ENCODE peak calls at places on chromosomes 16 and 17, in eight cellular contexts. One of them, this sample, is unnamed.

GRCh38 chr17:35900693-35901487 is 20.7 kb upstream of the CCL5 start:
- DNase-seq in transverse colon: no peak
- DNase-seq in sigmoid colon: no peak
- DNase-seq in GM12878: no peak
- DNase-seq in K562: no peak
- DNase-seq in suprapubic skin: no peak
- DNase-seq in HepG2: no peak
- DNase-seq in stomach: no peak
- DNase-seq in this sample: no peak

GRCh38 chr17:15341385-15341849 is at the start of gene TEKT3:
- DNase-seq in transverse colon: peak
- DNase-seq in stomach: peak
- DNase-seq in sigmoid colon: peak
- DNase-seq in suprapubic skin: peak
- DNase-seq in K562: peak
- DNase-seq in GM12878: no peak
- DNase-seq in HepG2: no peak
- DNase-seq in this sample: peak

GRCh38 chr17:4319221-4319620 is 47.3 kb downstream of the UBE2G1 start:
- DNase-seq in stomach: no peak
- DNase-seq in K562: no peak
- DNase-seq in sigmoid colon: no peak
- DNase-seq in GM12878: no peak
- DNase-seq in HepG2: no peak
- DNase-seq in transverse colon: no peak
- DNase-seq in suprapubic skin: no peak
- DNase-seq in this sample: no peak

GRCh38 chr16:29745853-29746345 is at the start of gene C16orf54:
- DNase-seq in suprapubic skin: peak
- DNase-seq in K562: no peak
- DNase-seq in stomach: peak
- DNase-seq in transverse colon: peak
- DNase-seq in sigmoid colon: peak
- DNase-seq in GM12878: peak
- DNase-seq in HepG2: no peak
- DNase-seq in this sample: peak

GRCh38 chr17:77634710-77635109 is 323.8 kb upstream of the TNRC6C start:
- DNase-seq in HepG2: no peak
- DNase-seq in GM12878: peak
- DNase-seq in stomach: no peak
- DNase-seq in sigmoid colon: no peak
- DNase-seq in transverse colon: peak
- DNase-seq in suprapubic skin: no peak
- DNase-seq in K562: no peak
- DNase-seq in this sample: no peak

GRCh38 chr16:4369006-4369766 is 2.5 kb upstream of the VASN start:
- DNase-seq in HepG2: no peak
- DNase-seq in transverse colon: no peak
- DNase-seq in GM12878: no peak
- DNase-seq in stomach: no peak
- DNase-seq in K562: no peak
- DNase-seq in suprapubic skin: no peak
- DNase-seq in sigmoid colon: no peak
- DNase-seq in this sample: no peak

GRCh38 chr17:50675627-50676026 is 32.1 kb downstream of the ANKRD40 start:
- DNase-seq in transverse colon: peak
- DNase-seq in stomach: peak
- DNase-seq in K562: no peak
- DNase-seq in suprapubic skin: no peak
- DNase-seq in sigmoid colon: peak
- DNase-seq in HepG2: no peak
- DNase-seq in GM12878: no peak
- DNase-seq in this sample: no peak

GRCh38 chr16:79168321-79168720 is 432.2 kb downstream of the MAF start:
- DNase-seq in suprapubic skin: no peak
- DNase-seq in sigmoid colon: no peak
- DNase-seq in transverse colon: no peak
- DNase-seq in HepG2: no peak
- DNase-seq in K562: no peak
- DNase-seq in GM12878: no peak
- DNase-seq in stomach: no peak
- DNase-seq in this sample: no peak

GRCh38 chr17:44279586-44280344 is 11.8 kb upstream of the SLC4A1 start:
- DNase-seq in sigmoid colon: peak
- DNase-seq in K562: peak
- DNase-seq in HepG2: peak
- DNase-seq in GM12878: peak
- DNase-seq in stomach: peak
- DNase-seq in transverse colon: peak
- DNase-seq in suprapubic skin: peak
- DNase-seq in this sample: no peak

GRCh38 chr17:10428781-10429180 is 7.0 kb upstream of the MYH8 start:
- DNase-seq in K562: no peak
- DNase-seq in GM12878: no peak
- DNase-seq in transverse colon: no peak
- DNase-seq in stomach: no peak
- DNase-seq in HepG2: no peak
- DNase-seq in suprapubic skin: no peak
- DNase-seq in sigmoid colon: no peak
- DNase-seq in this sample: no peak

DNA sequence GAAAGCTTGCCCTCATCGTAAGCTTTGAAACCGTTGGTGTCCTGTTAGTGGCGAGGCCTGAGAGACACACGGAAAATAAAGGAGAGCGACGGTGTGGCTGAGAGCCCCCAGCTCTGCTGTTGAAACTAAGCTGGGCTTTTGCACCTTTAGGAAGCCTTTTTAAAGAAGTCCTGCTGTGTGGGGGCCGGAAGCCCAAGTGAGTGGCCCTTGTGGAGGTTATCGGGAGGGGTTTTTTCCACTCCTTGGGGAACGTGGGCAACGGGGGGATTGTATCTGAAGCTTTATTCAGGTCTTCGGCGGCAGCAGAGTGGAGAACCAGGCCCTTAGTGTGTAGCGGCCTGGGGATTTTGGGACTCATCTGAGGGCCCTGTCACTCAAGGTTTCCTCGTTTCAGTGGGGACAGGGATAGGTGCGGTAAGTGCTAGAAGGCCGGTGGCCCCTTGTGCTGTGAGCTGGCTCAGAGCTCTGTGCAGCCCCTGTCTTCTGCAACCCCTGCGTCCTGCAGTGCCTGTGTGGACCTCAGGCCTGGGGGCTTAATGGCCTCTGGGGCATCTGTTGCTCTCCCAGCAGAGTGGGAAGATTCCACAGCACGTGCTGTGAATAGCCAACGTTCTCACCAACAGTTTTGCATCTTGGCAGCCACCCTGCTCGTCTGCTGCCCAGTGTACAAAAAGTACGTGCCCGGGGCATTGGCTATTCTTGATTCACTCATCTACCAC is 4.7 kb downstream of the FOXC2 start:
- DNase-seq in suprapubic skin: no peak
- DNase-seq in stomach: no peak
- DNase-seq in sigmoid colon: no peak
- DNase-seq in HepG2: no peak
- DNase-seq in K562: no peak
- DNase-seq in GM12878: no peak
- DNase-seq in transverse colon: no peak
- DNase-seq in this sample: no peak
- TF ChIP-seq EP300 in suprapubic skin: no peak
- TF ChIP-seq EP300 in stomach: no peak
- TF ChIP-seq EP300 in sigmoid colon: no peak
- TF ChIP-seq EP300 in HepG2: no peak
- TF ChIP-seq EP300 in K562: no peak
- TF ChIP-seq EP300 in GM12878: no peak
- TF ChIP-seq EP300 in transverse colon: no peak
- TF ChIP-seq EP300 in this sample: no peak

GRCh38 chr17:64497565-64498035 is 746 bp upstream of the POLG2 start:
- DNase-seq in K562: no peak
- DNase-seq in HepG2: no peak
- DNase-seq in stomach: no peak
- DNase-seq in sigmoid colon: no peak
- DNase-seq in transverse colon: no peak
- DNase-seq in suprapubic skin: no peak
- DNase-seq in GM12878: no peak
- DNase-seq in this sample: no peak

GRCh38 chr17:64496348-64496785 is 487 bp downstream of the POLG2 start:
- DNase-seq in GM12878: no peak
- DNase-seq in K562: no peak
- DNase-seq in suprapubic skin: no peak
- DNase-seq in HepG2: no peak
- DNase-seq in sigmoid colon: no peak
- DNase-seq in stomach: no peak
- DNase-seq in transverse colon: no peak
- DNase-seq in this sample: no peak

GRCh38 chr17:64494121-64494520 is 2.7 kb downstream of the POLG2 start:
- DNase-seq in K562: no peak
- DNase-seq in transverse colon: no peak
- DNase-seq in stomach: no peak
- DNase-seq in suprapubic skin: no peak
- DNase-seq in HepG2: no peak
- DNase-seq in sigmoid colon: no peak
- DNase-seq in GM12878: no peak
- DNase-seq in this sample: no peak

GRCh38 chr17:64498308-64499203 is 1.7 kb upstream of the POLG2 start:
- DNase-seq in suprapubic skin: no peak
- DNase-seq in stomach: no peak
- DNase-seq in transverse colon: no peak
- DNase-seq in sigmoid colon: no peak
- DNase-seq in GM12878: no peak
- DNase-seq in K562: no peak
- DNase-seq in HepG2: no peak
- DNase-seq in this sample: no peak

DNA sequence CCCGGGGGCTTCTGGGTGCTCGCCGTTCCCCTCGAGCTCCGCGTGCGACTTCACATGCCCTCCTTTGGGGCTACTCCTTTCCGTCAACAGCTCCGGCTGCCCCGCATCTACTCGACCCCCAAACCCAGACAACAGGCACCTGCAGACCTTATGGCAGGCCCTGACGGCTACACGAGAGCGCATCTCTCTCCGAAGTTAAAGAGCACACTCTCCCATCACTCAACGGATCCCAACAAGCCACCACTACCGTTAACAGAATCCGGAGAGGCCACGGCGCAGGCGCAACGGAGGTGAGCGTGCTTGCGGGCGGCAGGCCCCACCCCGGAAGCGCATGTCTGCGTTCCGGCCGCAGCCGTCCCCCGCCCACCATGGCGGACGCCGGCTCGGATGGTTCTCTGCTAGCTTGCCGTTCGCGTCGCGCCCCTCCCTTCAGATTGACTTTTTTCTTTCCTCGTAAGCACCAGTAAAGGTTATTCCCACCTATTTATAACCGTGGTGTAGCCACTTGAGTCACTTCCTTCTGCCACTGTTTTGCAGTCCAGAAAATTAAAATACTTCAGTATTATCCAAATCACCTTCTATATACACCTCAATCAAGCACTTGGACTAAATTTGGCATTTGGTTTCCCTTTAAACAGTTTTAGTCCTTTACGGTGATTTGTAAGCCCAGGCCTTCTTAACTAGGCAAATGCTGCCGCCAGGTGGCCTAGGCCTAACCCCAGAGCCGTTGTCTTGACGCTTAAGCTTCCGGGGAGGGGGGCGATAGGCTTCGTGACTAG is at the start of gene POLG2:
- DNase-seq in HepG2: peak
- DNase-seq in transverse colon: peak
- DNase-seq in GM12878: peak
- DNase-seq in K562: peak
- DNase-seq in sigmoid colon: peak
- DNase-seq in stomach: peak
- DNase-seq in suprapubic skin: peak
- DNase-seq in this sample: peak
- TF ChIP-seq POLR2A in HepG2: peak
- TF ChIP-seq POLR2A in transverse colon: peak
- TF ChIP-seq POLR2A in GM12878: peak
- TF ChIP-seq POLR2A in K562: peak
- TF ChIP-seq POLR2A in sigmoid colon: no peak
- TF ChIP-seq POLR2A in stomach: no peak
- TF ChIP-seq POLR2A in suprapubic skin: no peak
- TF ChIP-seq POLR2A in this sample: no peak

GRCh38 chr17:42399121-42399520 is 10.9 kb upstream of the STAT3 start:
- DNase-seq in sigmoid colon: no peak
- DNase-seq in stomach: no peak
- DNase-seq in transverse colon: no peak
- DNase-seq in suprapubic skin: no peak
- DNase-seq in K562: no peak
- DNase-seq in HepG2: no peak
- DNase-seq in GM12878: no peak
- DNase-seq in this sample: no peak

GRCh38 chr17:42402121-42402516 is 13.9 kb upstream of the STAT3 start:
- DNase-seq in K562: no peak
- DNase-seq in GM12878: no peak
- DNase-seq in suprapubic skin: no peak
- DNase-seq in stomach: no peak
- DNase-seq in HepG2: no peak
- DNase-seq in transverse colon: peak
- DNase-seq in sigmoid colon: no peak
- DNase-seq in this sample: no peak

GRCh38 chr17:42403150-42403549 is 14.9 kb upstream of the STAT3 start:
- DNase-seq in stomach: peak
- DNase-seq in HepG2: no peak
- DNase-seq in sigmoid colon: no peak
- DNase-seq in transverse colon: peak
- DNase-seq in K562: peak
- DNase-seq in GM12878: no peak
- DNase-seq in suprapubic skin: no peak
- DNase-seq in this sample: no peak

GRCh38 chr17:42404326-42405055 is 16.2 kb upstream of the STAT3 start:
- DNase-seq in K562: no peak
- DNase-seq in suprapubic skin: no peak
- DNase-seq in transverse colon: no peak
- DNase-seq in GM12878: no peak
- DNase-seq in HepG2: no peak
- DNase-seq in sigmoid colon: no peak
- DNase-seq in stomach: no peak
- DNase-seq in this sample: no peak

GRCh38 chr17:42399948-42400843 is 12.0 kb upstream of the STAT3 start:
- DNase-seq in HepG2: no peak
- DNase-seq in sigmoid colon: no peak
- DNase-seq in GM12878: no peak
- DNase-seq in suprapubic skin: no peak
- DNase-seq in transverse colon: no peak
- DNase-seq in K562: no peak
- DNase-seq in stomach: no peak
- DNase-seq in this sample: no peak
- TF ChIP-seq POLR2AphosphoS5 in HepG2: no peak
- TF ChIP-seq POLR2AphosphoS5 in sigmoid colon: no peak
- TF ChIP-seq POLR2AphosphoS5 in GM12878: no peak
- TF ChIP-seq POLR2AphosphoS5 in suprapubic skin: no peak
- TF ChIP-seq POLR2AphosphoS5 in transverse colon: no peak
- TF ChIP-seq POLR2AphosphoS5 in K562: no peak
- TF ChIP-seq POLR2AphosphoS5 in stomach: no peak
- TF ChIP-seq POLR2AphosphoS5 in this sample: no peak

DNA sequence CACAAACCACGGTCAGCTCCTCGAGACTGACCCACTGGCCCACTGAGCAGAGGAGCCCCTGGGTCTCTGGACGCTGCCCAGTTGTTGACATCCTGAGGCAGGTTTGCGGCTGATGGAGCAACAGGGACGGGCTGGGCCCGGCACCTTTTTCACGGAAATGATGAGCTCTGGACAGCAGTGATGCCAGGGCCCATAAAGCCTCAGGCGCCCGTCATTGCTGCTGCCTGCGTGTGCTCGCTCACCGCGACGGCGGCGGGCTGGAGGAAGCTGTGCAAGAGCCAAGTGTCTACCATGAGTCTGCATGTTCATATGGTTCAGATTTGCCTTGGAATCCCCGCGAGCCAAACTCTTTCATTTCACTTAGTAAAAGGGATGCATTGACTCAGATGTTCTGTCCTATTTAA is 30.8 kb upstream of the CRISPLD2 start:
- DNase-seq in GM12878: no peak
- DNase-seq in K562: no peak
- DNase-seq in HepG2: no peak
- DNase-seq in sigmoid colon: peak
- DNase-seq in suprapubic skin: no peak
- DNase-seq in stomach: no peak
- DNase-seq in transverse colon: no peak
- DNase-seq in this sample: no peak
- TF ChIP-seq EP300 in GM12878: no peak
- TF ChIP-seq EP300 in K562: no peak
- TF ChIP-seq EP300 in HepG2: no peak
- TF ChIP-seq EP300 in sigmoid colon: no peak
- TF ChIP-seq EP300 in suprapubic skin: no peak
- TF ChIP-seq EP300 in stomach: no peak
- TF ChIP-seq EP300 in transverse colon: no peak
- TF ChIP-seq EP300 in this sample: no peak